ENCODE peak calls at places on chromosomes 6 and 20, in six cellular contexts. M is AG04450, X is spleen, W is GM12865, P is uterus, A is fibroblast of mammary gland. Z is an unnamed sample.

GRCh38 chr6:108876929-108877775 is 28.9 kb downstream of the ARMC2 start:
- DNase-seq in X (no peak), M (no peak), W (no peak), A (peak; percentile 93), P (peak; percentile 90), Z (peak; percentile 34)

GRCh38 chr6:57822896-57823358 is 505.5 kb downstream of the PRIM2 start:
- DNase-seq in M (no peak), X (no peak), A (peak; percentile 94), P (no peak), W (no peak), Z (no peak)

GRCh38 chr6:37630281-37630799 is 67.3 kb downstream of the MDGA1 start:
- DNase-seq in A (peak; percentile 99), X (no peak), W (no peak), M (peak; percentile 94), P (no peak), Z (peak; percentile 94)

GRCh38 chr6:124372076-124372475 is 568.4 kb downstream of the NKAIN2 start:
- DNase-seq in W (no peak), X (no peak), M (no peak), A (peak; percentile 3), P (no peak), Z (no peak)

GRCh38 chr6:153312633-153313032 is 181.6 kb upstream of the RGS17 start:
- DNase-seq in W (peak; percentile 49), X (no peak), A (peak; percentile 73), M (no peak), P (no peak), Z (no peak)

GRCh38 chr6:20943036-20943627 is 408.9 kb downstream of the CDKAL1 start:
- DNase-seq in X (no peak), M (no peak), A (no peak), P (no peak), W (no peak), Z (no peak)

GRCh38 chr6:41199427-41200246 is 1.3 kb downstream of the TREML2 start:
- DNase-seq in A (no peak), P (no peak), X (no peak), M (no peak), W (peak; percentile 83), Z (no peak)

GRCh38 chr6:144007779-144008500 is at the start of gene PLAGL1:
- DNase-seq in X (peak; percentile 83), A (peak; percentile 63), W (peak; percentile 35), P (peak; percentile 56), M (peak; percentile 16), Z (no peak)

GRCh38 chr20:60921021-60921622 is 330.9 kb upstream of the CDH4 start:
- DNase-seq in A (no peak), W (no peak), P (no peak), X (no peak), M (no peak), Z (no peak)

GRCh38 chr6:107491059-107491609 is 1.2 kb downstream of the SOBP start:
- DNase-seq in X (peak; percentile 80), A (peak; percentile 50), M (no peak), P (peak; percentile 65), W (no peak), Z (no peak)

GRCh38 chr6:144482142-144482541 is 197.0 kb downstream of the UTRN start:
- DNase-seq in A (peak; percentile 86), M (peak; percentile 63), P (peak; percentile 84), X (peak; percentile 87), W (peak; percentile 80), Z (peak; percentile 31)

GRCh38 chr20:10322073-10323012 is 103.7 kb downstream of the SNAP25 start:
- DNase-seq in M (no peak), A (peak; percentile 55), W (no peak), X (no peak), P (no peak), Z (no peak)

GRCh38 chr20:23507346-23507745 is 16.4 kb downstream of the CST8 start:
- DNase-seq in M (no peak), X (no peak), A (no peak), W (no peak), P (no peak), Z (no peak)

GRCh38 chr20:40154514-40154913 is 534.5 kb downstream of the MAFB start:
- DNase-seq in A (no peak), M (no peak), X (no peak), P (no peak), W (no peak), Z (no peak)

GRCh38 chr6:144219056-144219685 is 66.0 kb upstream of the UTRN start:
- DNase-seq in M (no peak), X (no peak), P (no peak), W (peak; percentile 65), A (peak; percentile 72), Z (no peak)

GRCh38 chr6:170231496-170232185 is 59.2 kb downstream of the DLL1 start:
- DNase-seq in X (no peak), P (no peak), A (peak; percentile 8), M (no peak), W (no peak), Z (no peak)

GRCh38 chr6:6703720-6704422 is 115.4 kb downstream of the LY86 start:
- DNase-seq in W (no peak), A (no peak), X (no peak), P (peak; percentile 16), M (no peak), Z (no peak)

GRCh38 chr20:2871111-2871465 is 2.2 kb upstream of the PTPRA start:
- DNase-seq in A (peak; percentile 62), X (no peak), P (no peak), M (no peak), W (no peak), Z (no peak)

GRCh38 chr6:135063926-135064325 is 9.3 kb upstream of the HBS1L start:
- DNase-seq in X (no peak), P (no peak), A (no peak), M (no peak), W (no peak), Z (no peak)

GRCh38 chr20:5504061-5504739 is 187.4 kb upstream of the PROKR2 start:
- DNase-seq in X (peak; percentile 80), M (no peak), W (peak; percentile 49), A (peak; percentile 70), P (peak; percentile 22), Z (no peak)

GRCh38 chr20:1927217-1927616 is 32.0 kb downstream of the SIRPA start:
- DNase-seq in X (no peak), M (no peak), W (no peak), A (no peak), P (no peak), Z (no peak)

GRCh38 chr6:162211022-162211421 is 516.5 kb downstream of the PRKN start:
- DNase-seq in X (no peak), M (no peak), W (no peak), A (no peak), P (no peak), Z (no peak)

GRCh38 chr6:135675026-135675425 is 176.5 kb upstream of the PDE7B start:
- DNase-seq in X (no peak), A (peak; percentile 23), P (no peak), M (no peak), W (no peak), Z (no peak)

GRCh38 chr6:98828991-98829411 is 5.4 kb upstream of the POU3F2 start:
- DNase-seq in M (no peak), W (no peak), P (no peak), A (no peak), X (no peak), Z (no peak)

GRCh38 chr6:19999319-20000191 is 162.4 kb downstream of the ID4 start:
- DNase-seq in P (no peak), M (no peak), W (peak; percentile 43), A (peak; percentile 28), X (no peak), Z (no peak)

GRCh38 chr6:139152088-139152891 is 17.4 kb downstream of the HECA start:
- DNase-seq in P (no peak), M (peak; percentile 52), X (no peak), W (no peak), A (no peak), Z (no peak)

GRCh38 chr6:24902782-24903181 is 33.0 kb downstream of the RIPOR2 start:
- DNase-seq in M (peak; percentile 59), A (peak; percentile 94), X (no peak), P (no peak), W (no peak), Z (no peak)
- TF ChIP-seq CTCF in M (no peak), A (peak; percentile 23), X (no peak), P (no peak), W (no peak), Z (no peak)

DNA sequence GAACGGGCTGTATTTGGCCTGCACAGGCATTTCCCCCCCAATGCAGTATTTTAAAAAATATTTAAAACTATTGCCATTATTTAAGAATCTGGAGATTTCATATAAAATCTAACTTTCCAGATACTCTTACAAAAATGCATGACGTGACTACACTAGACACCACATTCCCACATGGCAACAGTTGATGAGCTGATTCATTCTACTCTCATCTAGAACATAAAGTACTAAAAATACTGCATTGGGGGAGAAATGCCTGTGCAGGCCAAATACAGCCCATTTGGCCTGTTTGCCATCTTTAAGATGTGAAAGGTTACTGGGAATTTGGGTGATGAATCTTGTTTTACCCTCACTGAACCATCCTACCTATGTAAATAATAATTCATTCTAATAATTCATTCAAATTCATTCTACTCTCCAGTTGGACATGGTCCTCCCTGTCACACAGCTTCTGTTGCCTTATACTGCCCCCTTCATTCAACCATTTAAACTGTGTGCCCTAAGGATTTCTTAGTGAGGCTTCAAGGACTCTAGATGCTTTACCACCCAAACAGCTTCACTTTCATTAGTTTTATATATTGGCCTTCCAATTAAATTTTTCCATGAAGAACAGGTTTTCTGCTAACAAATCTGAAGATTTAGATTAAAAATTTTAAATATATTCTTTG is 6.9 kb upstream of the ZSCAN16 start:
- DNase-seq in W (no peak), X (no peak), M (no peak), A (peak; percentile 86), P (no peak), Z (no peak)
- TF ChIP-seq CTCF in W (no peak), X (no peak), M (no peak), A (peak; percentile 22), P (no peak), Z (no peak)

GRCh38 chr20:6766433-6766832 is 1.1 kb upstream of the BMP2 start:
- DNase-seq in M (no peak), W (no peak), P (no peak), X (no peak), A (no peak), Z (no peak)

GRCh38 chr20:6769953-6770831 is 2.7 kb downstream of the BMP2 start:
- DNase-seq in M (no peak), W (no peak), P (peak; percentile 31), A (no peak), X (peak; percentile 84), Z (no peak)

GRCh38 chr20:6767536-6768227 is at the start of gene BMP2:
- DNase-seq in A (peak; percentile 31), X (peak; percentile 81), M (no peak), W (peak; percentile 45), P (no peak), Z (no peak)

GRCh38 chr20:6767166-6767535 is 335 bp upstream of the BMP2 start:
- DNase-seq in M (no peak), X (no peak), A (no peak), P (peak; percentile 16), W (no peak), Z (no peak)

GRCh38 chr20:6768228-6769185 is 1.0 kb downstream of the BMP2 start:
- DNase-seq in M (no peak), P (no peak), A (no peak), X (peak; percentile 78), W (no peak), Z (no peak)
- TF ChIP-seq CTCF in M (no peak), P (no peak), A (no peak), X (no peak), W (no peak), Z (no peak)

DNA sequence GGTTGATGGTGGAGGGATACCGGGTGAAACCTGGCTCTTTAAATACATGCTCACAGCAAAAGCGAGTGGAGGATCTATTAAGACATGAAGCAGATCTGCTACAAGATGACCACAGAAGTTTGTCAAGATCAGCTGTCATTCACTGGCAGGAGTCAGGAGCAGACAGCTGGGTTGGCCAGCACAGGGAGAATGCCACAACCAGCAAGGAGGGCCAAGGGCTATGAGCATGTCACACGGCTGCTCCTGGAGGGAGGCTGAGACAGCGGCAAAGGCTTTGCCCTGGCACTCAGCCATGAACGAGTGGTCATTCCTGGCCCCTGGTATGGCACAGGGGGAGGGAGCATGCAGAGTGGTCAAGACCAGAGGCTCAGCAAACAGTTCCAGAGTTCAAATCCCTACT is 77.6 kb downstream of the POPDC3 start:
- DNase-seq in W (no peak), X (no peak), A (no peak), M (no peak), P (no peak), Z (no peak)
- TF ChIP-seq CTCF in W (no peak), X (no peak), A (no peak), M (no peak), P (no peak), Z (no peak)

Z was measured in AG04449.